ENCODE peak calls at places on chromosomes 2 and 18, in four cellular contexts. R is A549, H is stomach, A is K562. K is an unnamed sample.

GRCh38 chr2:190717764-190718651 is 69.1 kb downstream of the NAB1 start:
- DNase-seq in R (no peak), H (no peak), A (no peak), K (no peak)

GRCh38 chr2:222707689-222708273 is 36.3 kb downstream of the MOGAT1 start:
- DNase-seq in R (no peak), H (no peak), A (no peak), K (no peak)

GRCh38 chr2:211216221-211216620 is 659.8 kb downstream of the CPS1 start:
- DNase-seq in R (no peak), H (no peak), A (no peak), K (no peak)

GRCh38 chr2:241598487-241598886 is 38.5 kb downstream of the THAP4 start:
- DNase-seq in R (no peak), H (no peak), A (peak), K (no peak)

GRCh38 chr18:22505136-22505535 is 87.4 kb upstream of the CTAGE1 start:
- DNase-seq in R (no peak), H (no peak), A (no peak), K (no peak)

GRCh38 chr2:73110622-73111299 is 2.0 kb downstream of the RAB11FIP5 start:
- DNase-seq in R (no peak), H (no peak), A (peak), K (no peak)

GRCh38 chr2:162477011-162477410 is 133.1 kb downstream of the GCA start:
- DNase-seq in R (no peak), H (no peak), A (no peak), K (no peak)

GRCh38 chr18:24544141-24544498 is 83.7 kb downstream of the HRH4 start:
- DNase-seq in R (peak), H (no peak), A (peak), K (no peak)

GRCh38 chr2:177432703-177433102 is 40.1 kb downstream of the AGPS start:
- DNase-seq in R (no peak), H (no peak), A (no peak), K (no peak)

GRCh38 chr2:219689676-219690628 is 62.5 kb downstream of the SLC4A3 start:
- DNase-seq in R (peak), H (peak), A (peak), K (no peak)

GRCh38 chr2:69272803-69273471 is 114.1 kb downstream of the GFPT1 start:
- DNase-seq in R (no peak), H (no peak), A (no peak), K (no peak)

GRCh38 chr2:200966770-200967169 is 3.3 kb upstream of the ORC2 start:
- DNase-seq in R (peak), H (no peak), A (peak), K (no peak)

GRCh38 chr2:189267491-189267890 is 87.9 kb upstream of the COL5A2 start:
- DNase-seq in R (no peak), H (no peak), A (no peak), K (no peak)

GRCh38 chr2:38037757-38038615 is 38.0 kb downstream of the CYP1B1 start:
- DNase-seq in R (no peak), H (no peak), A (peak), K (peak)

GRCh38 chr2:11398710-11399109 is 54.3 kb upstream of the ROCK2 start:
- DNase-seq in R (no peak), H (peak), A (no peak), K (no peak)

GRCh38 chr18:25876334-25876979 is 214.0 kb downstream of the SS18 start:
- DNase-seq in R (no peak), H (no peak), A (no peak), K (no peak)

GRCh38 chr2:127371037-127371436 is 16.7 kb downstream of the MAP3K2 start:
- DNase-seq in R (no peak), H (no peak), A (no peak), K (peak)

GRCh38 chr2:241413929-241414580 is 58.0 kb downstream of the FARP2 start:
- DNase-seq in R (no peak), H (no peak), A (no peak), K (no peak)

GRCh38 chr2:200378652-200379290 is 72.3 kb downstream of the SPATS2L start:
- DNase-seq in R (no peak), H (no peak), A (no peak), K (no peak)

GRCh38 chr18:55266981-55267380 is 307.7 kb upstream of the CCDC68 start:
- DNase-seq in R (no peak), H (no peak), A (no peak), K (no peak)

GRCh38 chr2:172829229-172829628 is 93.6 kb downstream of the RAPGEF4 start:
- DNase-seq in R (no peak), H (no peak), A (no peak), K (no peak)

GRCh38 chr2:157784169-157784822 is 91.8 kb downstream of the ACVR1 start:
- DNase-seq in R (peak), H (peak), A (no peak), K (no peak)

GRCh38 chr2:167733750-167734149 is 513.6 kb downstream of the STK39 start:
- DNase-seq in R (no peak), H (no peak), A (no peak), K (no peak)

GRCh38 chr18:57095884-57096283 is 51.0 kb upstream of the BOD1L2 start:
- DNase-seq in R (no peak), H (no peak), A (peak), K (no peak)

GRCh38 chr2:37350034-37350433 is 5.6 kb downstream of the QPCT start:
- DNase-seq in R (no peak), H (no peak), A (no peak), K (no peak)

GRCh38 chr2:168851674-168852320 is 38.4 kb downstream of the SPC25 start:
- DNase-seq in R (no peak), H (peak), A (peak), K (no peak)

GRCh38 chr2:199757466-199757865 is 93.5 kb downstream of the FTCDNL1 start:
- DNase-seq in R (no peak), H (no peak), A (no peak), K (no peak)

GRCh38 chr2:130728007-130728454 is 839 bp upstream of the GPR148 start:
- DNase-seq in R (no peak), H (peak), A (peak), K (no peak)

GRCh38 chr18:13716916-13717315 is 9.4 kb downstream of the FAM210A start:
- DNase-seq in R (no peak), H (no peak), A (no peak), K (no peak)

GRCh38 chr2:18413794-18414396 is 146.6 kb downstream of the RDH14 start:
- DNase-seq in R (peak), H (no peak), A (no peak), K (peak)
- H3K4me3 ChIP-seq in R (no peak), H (no peak), A (no peak), K (no peak)

DNA sequence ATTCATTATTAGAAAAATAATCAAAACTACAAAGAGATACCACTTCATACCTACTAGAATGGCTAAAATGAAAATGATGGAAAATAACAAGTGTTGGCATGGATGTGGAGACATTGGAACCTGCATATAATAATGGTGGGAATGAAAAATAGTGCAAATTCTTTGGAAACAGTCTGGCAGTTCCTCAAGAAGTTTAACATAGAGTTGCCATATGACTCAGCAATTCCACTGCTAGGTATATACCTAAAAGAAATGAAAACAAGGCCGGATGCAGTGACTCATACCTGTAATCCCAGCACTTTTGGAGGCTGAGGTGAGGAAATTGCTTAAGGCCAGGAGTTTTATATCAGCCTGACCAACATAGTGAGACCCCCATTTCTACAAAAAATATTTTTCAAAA is 41.6 kb upstream of the ACYP2 start:
- DNase-seq in R (no peak), H (no peak), A (peak), K (no peak)
- TF ChIP-seq EP300 in R (no peak), H (no peak), A (no peak), K (no peak)

DNA sequence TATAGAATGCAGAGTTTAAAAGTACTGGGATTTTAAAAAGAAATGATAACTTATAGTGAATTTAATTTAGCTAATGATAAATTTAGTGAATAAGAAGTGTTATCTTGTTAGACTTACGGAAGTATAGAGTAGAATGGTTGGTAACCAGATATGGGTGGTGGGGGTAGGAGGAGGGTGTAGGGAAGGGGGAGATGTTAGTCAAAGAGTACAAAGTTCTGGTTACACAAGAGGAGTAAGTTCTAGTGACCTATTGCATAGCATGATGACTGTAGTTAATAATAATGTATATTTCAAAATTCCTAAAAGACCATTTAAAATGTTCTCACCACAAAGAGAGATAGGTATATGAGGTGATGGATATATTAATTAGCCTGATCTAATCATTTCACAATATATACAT is 184.8 kb upstream of the STON1 start:
- DNase-seq in R (no peak), H (no peak), A (no peak), K (no peak)
- H3K4me3 ChIP-seq in R (peak), H (no peak), A (no peak), K (no peak)

DNA sequence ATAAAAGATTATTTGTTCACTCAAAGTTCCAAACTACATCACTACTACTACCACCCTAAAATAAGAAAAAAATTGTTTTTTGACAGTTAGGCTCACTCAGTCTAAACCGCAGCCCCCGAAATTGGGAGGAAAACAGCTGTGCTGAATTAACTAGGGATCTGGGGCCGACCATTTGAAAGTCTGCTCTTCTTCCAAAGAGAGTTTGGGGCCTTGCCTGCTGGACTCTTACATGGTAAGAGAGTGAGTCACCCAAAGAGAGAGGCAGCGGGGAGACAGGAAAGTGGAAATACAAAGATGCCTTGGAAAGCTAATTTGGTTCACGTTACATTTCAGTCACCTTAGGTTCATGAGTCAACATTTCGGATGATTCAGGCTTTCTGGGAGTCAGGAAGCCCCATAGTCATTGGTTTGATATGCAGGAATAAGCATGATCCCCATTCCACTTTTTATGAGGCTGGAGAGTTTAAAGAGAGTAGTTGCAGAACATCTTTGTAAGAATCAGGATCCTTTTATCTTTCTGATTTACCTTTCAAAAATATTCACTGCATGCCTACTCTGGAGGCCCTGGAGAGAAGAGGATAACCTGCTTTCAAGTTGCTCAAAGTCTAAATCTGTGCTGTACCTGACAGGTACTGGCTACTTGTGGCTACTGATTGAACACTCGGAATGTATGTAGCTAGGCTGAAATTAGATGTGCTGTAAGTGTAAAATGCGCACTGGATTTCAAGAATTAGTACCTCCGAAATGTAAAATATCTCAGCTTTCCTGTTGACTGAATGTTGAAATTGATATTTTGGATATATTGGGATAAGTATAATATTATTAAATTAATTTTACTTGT is 995 bp upstream of the RTN4 start:
- DNase-seq in R (peak), H (peak), A (peak), K (peak)
- TF ChIP-seq EP300 in R (peak), H (no peak), A (peak), K (no peak)

DNA sequence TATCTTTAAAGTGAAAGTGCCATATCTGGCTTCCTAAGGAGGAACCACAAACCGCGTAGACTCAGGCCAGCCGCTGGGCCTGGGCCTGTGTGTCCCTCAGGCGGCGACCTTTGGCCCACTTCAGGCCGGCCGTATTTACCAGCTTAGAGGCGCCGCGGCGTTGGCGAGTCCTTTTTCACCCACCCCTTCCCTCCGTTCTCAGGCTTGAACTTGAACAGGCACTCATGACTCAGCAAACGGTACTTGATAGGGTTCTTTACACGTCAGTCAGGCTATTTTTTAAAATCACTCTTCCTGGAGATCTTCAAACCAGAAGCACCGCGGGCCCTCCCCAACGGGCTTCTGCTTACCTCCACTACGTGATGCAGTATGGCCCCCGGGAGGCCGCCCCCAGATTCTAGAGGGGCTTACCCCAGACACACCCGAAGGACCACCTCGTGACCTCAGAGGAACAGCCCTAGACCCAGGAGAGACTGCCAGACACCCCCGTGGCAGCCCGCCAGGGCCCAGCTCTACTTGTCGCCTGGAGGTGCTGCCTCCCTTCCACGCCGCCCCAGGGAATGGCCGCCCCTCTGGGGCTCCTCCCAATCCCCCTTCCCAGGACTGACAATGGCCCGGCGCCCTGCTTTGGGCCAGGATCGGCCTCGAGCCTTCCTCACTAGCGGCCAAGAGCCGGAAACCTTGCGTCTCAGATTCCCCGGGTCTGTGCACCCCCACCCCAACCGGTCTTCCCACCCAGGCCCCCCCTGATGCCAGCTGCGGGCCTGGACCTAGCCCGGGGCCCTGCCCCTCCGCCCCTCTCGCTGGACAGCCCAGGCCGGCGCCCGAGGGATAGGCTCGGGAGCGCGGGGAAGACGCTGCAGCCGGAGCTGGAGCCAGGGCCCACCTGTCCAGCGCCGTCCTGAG is 33.8 kb upstream of the IMPA2 start:
- DNase-seq in R (no peak), H (peak), A (peak), K (peak)
- H3K4me3 ChIP-seq in R (peak), H (peak), A (peak), K (peak)